ENCODE peak calls at places on chromosomes 11 and 22, in six cellular contexts. One of them, this sample, is unnamed. For H3K27me3 and H3K36me3, the result is how much of the 10 kb centered on the place peaks cover.

GRCh38 chr11:87430821-87431220 is 393.1 kb downstream of the TMEM135 start:
- DNase-seq in upper lobe of right lung: no peak
- DNase-seq in fibroblast of lung: no peak
- DNase-seq in HAP-1: no peak
- DNase-seq in brain microvascular endothelial cell: no peak
- DNase-seq in CD8-positive, alpha-beta memory T cell: no peak
- DNase-seq in this sample: no peak

GRCh38 chr11:3735827-3736226 is 61.5 kb downstream of the NUP98 start:
- DNase-seq in upper lobe of right lung: no peak
- DNase-seq in fibroblast of lung: peak
- DNase-seq in HAP-1: no peak
- DNase-seq in brain microvascular endothelial cell: peak
- DNase-seq in CD8-positive, alpha-beta memory T cell: no peak
- DNase-seq in this sample: no peak

GRCh38 chr11:130448416-130449068 is at the start of gene ADAMTS15:
- DNase-seq in upper lobe of right lung: peak
- DNase-seq in fibroblast of lung: peak
- DNase-seq in HAP-1: peak
- DNase-seq in brain microvascular endothelial cell: peak
- DNase-seq in CD8-positive, alpha-beta memory T cell: no peak
- DNase-seq in this sample: no peak

GRCh38 chr22:37464181-37464580 is 22.0 kb downstream of the MFNG start:
- DNase-seq in upper lobe of right lung: no peak
- DNase-seq in fibroblast of lung: no peak
- DNase-seq in HAP-1: no peak
- DNase-seq in brain microvascular endothelial cell: no peak
- DNase-seq in CD8-positive, alpha-beta memory T cell: no peak
- DNase-seq in this sample: peak

GRCh38 chr22:29798318-29798717 is 31.1 kb downstream of the UQCR10 start:
- DNase-seq in upper lobe of right lung: no peak
- DNase-seq in fibroblast of lung: no peak
- DNase-seq in HAP-1: no peak
- DNase-seq in brain microvascular endothelial cell: no peak
- DNase-seq in CD8-positive, alpha-beta memory T cell: no peak
- DNase-seq in this sample: no peak

GRCh38 chr11:19705936-19706335 is 6.7 kb upstream of the NAV2 start:
- DNase-seq in upper lobe of right lung: no peak
- DNase-seq in fibroblast of lung: no peak
- DNase-seq in HAP-1: no peak
- DNase-seq in brain microvascular endothelial cell: no peak
- DNase-seq in CD8-positive, alpha-beta memory T cell: no peak
- DNase-seq in this sample: no peak

GRCh38 chr11:86248609-86249008 is 4.1 kb downstream of the EED start:
- DNase-seq in upper lobe of right lung: no peak
- DNase-seq in fibroblast of lung: no peak
- DNase-seq in HAP-1: no peak
- DNase-seq in brain microvascular endothelial cell: no peak
- DNase-seq in CD8-positive, alpha-beta memory T cell: no peak
- DNase-seq in this sample: no peak

GRCh38 chr22:34858026-34858425 is 207.9 kb upstream of the ISX start:
- DNase-seq in upper lobe of right lung: no peak
- DNase-seq in fibroblast of lung: no peak
- DNase-seq in HAP-1: no peak
- DNase-seq in brain microvascular endothelial cell: no peak
- DNase-seq in CD8-positive, alpha-beta memory T cell: no peak
- DNase-seq in this sample: no peak

GRCh38 chr11:57786436-57786835 is 24.8 kb downstream of the CTNND1 start:
- DNase-seq in upper lobe of right lung: no peak
- DNase-seq in fibroblast of lung: peak
- DNase-seq in HAP-1: no peak
- DNase-seq in brain microvascular endothelial cell: no peak
- DNase-seq in CD8-positive, alpha-beta memory T cell: no peak
- DNase-seq in this sample: no peak

GRCh38 chr22:42090596-42091445 is at the start of gene NDUFA6:
- DNase-seq in upper lobe of right lung: peak
- DNase-seq in fibroblast of lung: peak
- DNase-seq in HAP-1: peak
- DNase-seq in brain microvascular endothelial cell: peak
- DNase-seq in CD8-positive, alpha-beta memory T cell: peak
- DNase-seq in this sample: peak
- H3K27me3 ChIP-seq in upper lobe of right lung: under half
- H3K27me3 ChIP-seq in fibroblast of lung: under half
- H3K27me3 ChIP-seq in HAP-1: under half
- H3K27me3 ChIP-seq in brain microvascular endothelial cell: under half
- H3K27me3 ChIP-seq in CD8-positive, alpha-beta memory T cell: under half
- H3K27me3 ChIP-seq in this sample: under half

DNA sequence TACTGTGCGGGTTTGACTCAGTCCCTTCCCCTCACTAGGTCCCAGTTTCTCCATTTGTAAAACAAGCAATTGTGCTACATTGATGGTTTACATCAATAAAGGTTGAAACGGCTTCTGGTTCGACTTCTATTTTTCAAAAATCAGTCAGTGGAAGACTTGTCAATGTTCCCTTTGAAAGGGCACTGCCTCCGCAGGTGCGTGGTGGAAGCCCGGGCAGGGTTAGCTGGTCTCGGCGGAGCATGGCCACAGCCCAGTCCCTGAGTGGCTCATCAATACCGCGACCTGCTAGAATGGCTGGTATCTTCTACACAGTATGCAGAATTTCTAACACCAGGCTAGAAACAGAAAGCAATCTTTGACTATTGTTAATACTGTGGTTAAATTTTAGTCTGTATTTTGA is 16.1 kb downstream of the MS4A10 start:
- DNase-seq in upper lobe of right lung: no peak
- DNase-seq in fibroblast of lung: no peak
- DNase-seq in HAP-1: no peak
- DNase-seq in brain microvascular endothelial cell: no peak
- DNase-seq in CD8-positive, alpha-beta memory T cell: no peak
- DNase-seq in this sample: no peak
- H3K4me3 ChIP-seq in upper lobe of right lung: no peak
- H3K4me3 ChIP-seq in fibroblast of lung: no peak
- H3K4me3 ChIP-seq in HAP-1: no peak
- H3K4me3 ChIP-seq in brain microvascular endothelial cell: no peak
- H3K4me3 ChIP-seq in CD8-positive, alpha-beta memory T cell: no peak
- H3K4me3 ChIP-seq in this sample: no peak

DNA sequence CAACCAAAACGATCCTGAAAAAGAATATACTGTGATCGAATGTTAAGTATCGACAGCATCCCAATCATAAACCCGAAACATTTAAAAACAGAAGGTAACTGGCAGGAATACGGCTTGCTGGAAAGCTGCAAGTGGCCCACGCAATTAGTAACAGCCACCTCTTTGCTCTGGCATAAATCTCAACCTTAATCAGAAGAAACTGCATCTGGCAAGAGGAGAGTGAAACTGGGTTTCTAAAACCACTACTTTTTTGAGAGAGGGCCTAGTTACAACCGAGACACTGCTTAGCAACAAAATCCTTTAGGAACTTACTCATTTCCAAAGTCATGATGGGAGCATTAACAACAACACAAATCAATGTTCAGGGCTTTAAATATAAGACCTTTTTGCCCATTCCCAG is 7.9 kb downstream of the NCAPD3 start:
- DNase-seq in upper lobe of right lung: no peak
- DNase-seq in fibroblast of lung: no peak
- DNase-seq in HAP-1: no peak
- DNase-seq in brain microvascular endothelial cell: no peak
- DNase-seq in CD8-positive, alpha-beta memory T cell: no peak
- DNase-seq in this sample: no peak
- H3K36me3 ChIP-seq in upper lobe of right lung: under half
- H3K36me3 ChIP-seq in fibroblast of lung: under half
- H3K36me3 ChIP-seq in HAP-1: half or more
- H3K36me3 ChIP-seq in brain microvascular endothelial cell: under half
- H3K36me3 ChIP-seq in CD8-positive, alpha-beta memory T cell: under half
- H3K36me3 ChIP-seq in this sample: under half

DNA sequence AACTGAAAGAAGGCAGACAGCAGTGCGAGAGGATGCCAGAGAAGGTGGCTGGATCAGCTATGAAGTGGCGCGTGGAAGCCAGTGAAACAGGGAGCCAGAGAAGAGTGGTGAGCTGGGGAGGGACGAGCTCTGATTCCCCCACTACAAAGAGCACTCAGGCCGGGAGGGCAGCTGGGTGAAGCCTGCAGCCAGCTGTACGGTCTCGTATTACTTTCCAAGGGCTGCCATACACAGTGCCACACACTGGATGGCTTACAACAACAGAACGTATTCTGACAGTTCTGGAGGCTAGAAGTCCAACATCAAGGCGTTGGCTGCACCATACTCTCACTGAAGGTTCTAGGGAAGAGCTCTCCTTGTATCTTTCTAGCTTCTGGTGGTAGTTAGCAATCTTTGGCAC is 47.1 kb upstream of the WNT11 start:
- DNase-seq in upper lobe of right lung: no peak
- DNase-seq in fibroblast of lung: no peak
- DNase-seq in HAP-1: no peak
- DNase-seq in brain microvascular endothelial cell: no peak
- DNase-seq in CD8-positive, alpha-beta memory T cell: no peak
- DNase-seq in this sample: no peak
- H3K27me3 ChIP-seq in upper lobe of right lung: under half
- H3K27me3 ChIP-seq in fibroblast of lung: under half
- H3K27me3 ChIP-seq in HAP-1: under half
- H3K27me3 ChIP-seq in brain microvascular endothelial cell: under half
- H3K27me3 ChIP-seq in CD8-positive, alpha-beta memory T cell: under half
- H3K27me3 ChIP-seq in this sample: under half

GRCh38 chr22:26476705-26477340 is 6.8 kb downstream of the HPS4 start:
- DNase-seq in upper lobe of right lung: no peak
- DNase-seq in fibroblast of lung: peak
- DNase-seq in HAP-1: no peak
- DNase-seq in brain microvascular endothelial cell: peak
- DNase-seq in CD8-positive, alpha-beta memory T cell: no peak
- DNase-seq in this sample: no peak
- H3K4me3 ChIP-seq in upper lobe of right lung: no peak
- H3K4me3 ChIP-seq in fibroblast of lung: no peak
- H3K4me3 ChIP-seq in HAP-1: no peak
- H3K4me3 ChIP-seq in brain microvascular endothelial cell: no peak
- H3K4me3 ChIP-seq in CD8-positive, alpha-beta memory T cell: no peak
- H3K4me3 ChIP-seq in this sample: no peak

DNA sequence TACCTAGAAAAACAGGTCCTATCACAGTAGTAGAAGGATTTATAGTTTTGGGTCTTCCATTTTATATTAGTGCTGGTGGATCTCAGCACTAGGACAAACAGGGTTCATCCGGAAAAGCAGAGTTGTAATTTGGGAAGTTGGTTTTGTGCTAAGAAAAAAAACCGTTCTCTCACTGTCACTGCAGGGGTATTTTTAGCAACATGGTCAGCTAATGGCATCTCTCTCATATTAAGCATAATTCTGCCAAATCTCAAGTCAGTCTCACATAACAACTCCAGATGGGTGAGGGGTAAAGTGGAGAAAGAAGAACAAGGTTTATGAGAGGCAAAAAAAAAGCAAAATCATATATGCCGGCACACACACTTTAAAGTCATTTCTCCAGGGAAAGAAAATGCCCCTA is 51.6 kb upstream of the GDPD4 start:
- DNase-seq in upper lobe of right lung: no peak
- DNase-seq in fibroblast of lung: peak
- DNase-seq in HAP-1: no peak
- DNase-seq in brain microvascular endothelial cell: no peak
- DNase-seq in CD8-positive, alpha-beta memory T cell: no peak
- DNase-seq in this sample: no peak
- H3K36me3 ChIP-seq in upper lobe of right lung: under half
- H3K36me3 ChIP-seq in fibroblast of lung: under half
- H3K36me3 ChIP-seq in HAP-1: under half
- H3K36me3 ChIP-seq in brain microvascular endothelial cell: under half
- H3K36me3 ChIP-seq in CD8-positive, alpha-beta memory T cell: under half
- H3K36me3 ChIP-seq in this sample: under half

This sample was measured in Karpas-422.